ENCODE peak calls at places on chromosomes 2 and 18, in eight cellular contexts. U is naive B cell; W is T-helper 17 cell; T is stimulated activated CD8-positive, alpha-beta memory T cell treated with anti-CD3 and anti-CD28 coated beads, Interleukin-15, amount 100 ng/mL, for 24 hours; I is GM10248; C is activated T-cell treated with anti-CD3 and anti-CD28 coated beads, Interleukin-2, amount 50 U/mL, for 72 hours; X is prostate gland; D is kidney tubule cell. F is an unnamed sample.

GRCh38 chr18:57397440-57397839 is 37.7 kb upstream of the ONECUT2 start:
- DNase-seq in D (peak), X (no peak), I (no peak), C (no peak), W (no peak), T (no peak), U (no peak), F (no peak)

GRCh38 chr18:8380006-8380405 is 229.2 kb upstream of the RAB12 start:
- DNase-seq in X (no peak), W (no peak), C (no peak), T (no peak), I (no peak), D (no peak), U (no peak), F (no peak)

GRCh38 chr2:231573698-231574421 is 18.8 kb upstream of the TEX44 start:
- DNase-seq in C (no peak), U (no peak), T (no peak), I (no peak), W (no peak), X (no peak), D (no peak), F (no peak)

GRCh38 chr2:160970052-160970846 is 190.0 kb upstream of the TANK start:
- DNase-seq in X (no peak), W (no peak), D (peak), I (no peak), T (no peak), C (no peak), U (no peak), F (peak)

GRCh38 chr2:104849618-104850097 is 4.3 kb upstream of the POU3F3 start:
- DNase-seq in U (peak), T (no peak), X (peak), I (peak), C (peak), W (no peak), D (peak), F (peak)

GRCh38 chr2:234565842-234566619 is 69.2 kb upstream of the ARL4C start:
- DNase-seq in W (no peak), C (no peak), U (no peak), D (no peak), I (no peak), T (no peak), X (no peak), F (no peak)

GRCh38 chr18:58525517-58525916 is 103.4 kb downstream of the ALPK2 start:
- DNase-seq in T (no peak), W (no peak), X (no peak), D (peak), U (no peak), I (no peak), C (peak), F (peak)

GRCh38 chr2:190482441-190482840 is 52.1 kb downstream of the NEMP2 start:
- DNase-seq in I (no peak), W (no peak), T (no peak), C (no peak), X (no peak), U (no peak), D (no peak), F (no peak)

GRCh38 chr18:2148823-2149222 is 422.5 kb downstream of the METTL4 start:
- DNase-seq in I (no peak), W (no peak), X (no peak), D (no peak), T (no peak), C (no peak), U (no peak), F (no peak)

GRCh38 chr2:84904717-84905174 is 710 bp upstream of the TMSB10 start:
- DNase-seq in D (peak), I (no peak), U (no peak), W (no peak), T (no peak), X (peak), C (peak), F (peak)

GRCh38 chr2:38254796-38255195 is 122.3 kb downstream of the ATL2 start:
- DNase-seq in D (peak), X (no peak), W (no peak), U (no peak), I (no peak), T (no peak), C (no peak), F (no peak)

GRCh38 chr2:190869721-190870120 is 10.9 kb upstream of the GLS start:
- DNase-seq in X (no peak), I (no peak), T (no peak), U (no peak), D (no peak), C (no peak), W (no peak), F (no peak)

GRCh38 chr2:102355526-102356380 is at the start of gene IL18R1:
- DNase-seq in W (peak), U (peak), C (peak), I (peak), X (peak), D (peak), T (peak), F (peak)

GRCh38 chr2:119106301-119106897 is 52.2 kb downstream of the C1QL2 start:
- DNase-seq in C (peak), W (no peak), T (no peak), X (no peak), I (no peak), U (peak), D (peak), F (no peak)

GRCh38 chr2:121210691-121211090 is 74.3 kb downstream of the TFCP2L1 start:
- DNase-seq in T (no peak), U (no peak), X (no peak), I (no peak), D (peak), W (no peak), C (no peak), F (no peak)

GRCh38 chr18:23689031-23689615 is at the start of gene LAMA3:
- DNase-seq in W (peak), T (peak), U (peak), I (peak), X (peak), C (peak), D (peak), F (peak)

GRCh38 chr2:202019689-202020450 is 13.8 kb upstream of the FZD7 start:
- DNase-seq in I (no peak), W (no peak), D (no peak), C (no peak), T (no peak), U (no peak), X (no peak), F (no peak)

GRCh38 chr2:135022952-135023880 is 24.0 kb downstream of the MAP3K19 start:
- DNase-seq in U (no peak), W (no peak), T (no peak), I (no peak), X (no peak), D (no peak), C (no peak), F (no peak)

GRCh38 chr2:231710751-231711676 is 2.7 kb downstream of the PTMA start:
- DNase-seq in T (no peak), W (no peak), U (peak), X (peak), I (no peak), C (peak), D (peak), F (peak)

GRCh38 chr2:33015421-33016142 is 68.8 kb downstream of the LTBP1 start:
- DNase-seq in C (no peak), D (peak), I (no peak), T (no peak), W (no peak), X (no peak), U (no peak), F (peak)

GRCh38 chr2:118112771-118113334 is 24.6 kb downstream of the INSIG2 start:
- DNase-seq in I (no peak), U (no peak), W (no peak), T (no peak), X (no peak), D (peak), C (no peak), F (peak)

GRCh38 chr2:85430780-85431601 is 12.5 kb downstream of the SH2D6 start:
- DNase-seq in W (no peak), I (no peak), T (no peak), X (no peak), D (no peak), C (no peak), U (no peak), F (no peak)

GRCh38 chr18:67300498-67300897 is 216.0 kb downstream of the DSEL start:
- DNase-seq in U (peak), C (peak), D (no peak), X (no peak), I (no peak), T (no peak), W (no peak), F (no peak)

GRCh38 chr2:162074579-162074922 is 536 bp upstream of the DPP4 start:
- DNase-seq in U (no peak), T (no peak), X (no peak), D (peak), I (no peak), C (no peak), W (no peak), F (no peak)

GRCh38 chr2:218536804-218537494 is 31.2 kb downstream of the USP37 start:
- DNase-seq in T (no peak), C (no peak), X (no peak), U (no peak), W (no peak), I (no peak), D (no peak), F (no peak)

GRCh38 chr18:54742654-54743053 is 85.6 kb upstream of the RAB27B start:
- DNase-seq in U (no peak), X (peak), T (no peak), W (no peak), D (peak), I (no peak), C (no peak), F (peak)

GRCh38 chr2:119316066-119316465 is 50.6 kb downstream of the C2orf76 start:
- DNase-seq in X (no peak), I (no peak), T (no peak), U (no peak), D (no peak), W (no peak), C (no peak), F (no peak)

GRCh38 chr2:120109186-120110061 is 96.5 kb downstream of the EPB41L5 start:
- DNase-seq in D (peak), C (no peak), X (no peak), I (peak), W (no peak), U (peak), T (no peak), F (peak)

GRCh38 chr2:65130440-65131175 is 702 bp upstream of the RAB1A start:
- DNase-seq in D (no peak), C (no peak), T (no peak), I (no peak), U (no peak), W (no peak), X (peak), F (no peak)

GRCh38 chr2:38731090-38731489 is 20.1 kb downstream of the SRSF7 start:
- DNase-seq in D (no peak), W (no peak), I (no peak), T (no peak), X (no peak), C (no peak), U (no peak), F (no peak)

GRCh38 chr18:55433688-55434087 is 154.3 kb downstream of the TCF4 start:
- DNase-seq in T (no peak), W (no peak), U (peak), X (no peak), I (no peak), D (peak), C (no peak), F (no peak)

GRCh38 chr2:60998628-60999545 is 18.6 kb upstream of the PEX13 start:
- DNase-seq in I (peak), X (no peak), D (peak), T (no peak), U (peak), W (no peak), C (no peak), F (peak)

GRCh38 chr2:196183528-196184231 is 12.3 kb upstream of the STK17B start:
- DNase-seq in X (no peak), T (no peak), U (no peak), D (no peak), C (no peak), W (no peak), I (no peak), F (no peak)

GRCh38 chr2:232523682-232524597 is 2.0 kb upstream of the CHRND start:
- DNase-seq in T (no peak), X (no peak), U (no peak), W (no peak), C (peak), D (peak), I (no peak), F (peak)

GRCh38 chr2:179842498-179843153 is 18.8 kb downstream of the ZNF385B start:
- DNase-seq in I (peak), X (no peak), D (no peak), T (no peak), W (no peak), U (no peak), C (peak), F (no peak)

GRCh38 chr2:133360882-133361281 is 207.4 kb downstream of the NCKAP5 start:
- DNase-seq in T (no peak), X (no peak), C (no peak), I (no peak), D (no peak), U (no peak), W (no peak), F (no peak)

GRCh38 chr18:44803019-44803650 is 122.4 kb downstream of the SETBP1 start:
- DNase-seq in U (no peak), T (no peak), C (no peak), I (no peak), D (no peak), W (no peak), X (peak), F (peak)

GRCh38 chr2:72669121-72669520 is 156.7 kb downstream of the EXOC6B start:
- DNase-seq in C (no peak), U (no peak), T (no peak), X (no peak), I (no peak), W (no peak), D (peak), F (peak)

GRCh38 chr2:47796090-47796697 is 13.2 kb downstream of the MSH6 start:
- DNase-seq in D (no peak), C (no peak), U (no peak), W (no peak), T (no peak), I (no peak), X (no peak), F (no peak)